ENCODE peak calls at places on chromosome 20, in six cellular contexts. W is nephron progenitor cell, A is GM20000, K is astrocyte, X is neural crest cell, N is B cell. P is an unnamed sample.

GRCh38 chr20:30487947-30488926 is 769.2 kb upstream of the DEFB115 start:
- DNase-seq in N (peak), A (no peak), X (no peak), K (no peak), W (no peak), P (no peak)

GRCh38 chr20:52178691-52179090 is 12.9 kb downstream of the ZFP64 start:
- DNase-seq in N (no peak), A (no peak), K (no peak), X (no peak), W (no peak), P (no peak)

GRCh38 chr20:58833921-58834320 is 16.8 kb downstream of the GNAS-AS1 start:
- DNase-seq in A (no peak), N (no peak), X (no peak), W (no peak), K (no peak), P (no peak)

GRCh38 chr20:60268502-60268901 is 310.3 kb downstream of the CDH26 start:
- DNase-seq in N (no peak), A (no peak), K (no peak), W (no peak), X (no peak), P (no peak)

GRCh38 chr20:2114990-2115681 is 13.5 kb downstream of the STK35 start:
- DNase-seq in X (no peak), A (no peak), K (no peak), W (no peak), N (no peak), P (no peak)

GRCh38 chr20:25668446-25668845 is 28.2 kb downstream of the ZNF337 start:
- DNase-seq in X (no peak), N (no peak), K (no peak), A (no peak), W (no peak), P (no peak)

GRCh38 chr20:57329608-57330221 is at the start of gene SPO11:
- DNase-seq in W (peak), X (peak), N (no peak), A (no peak), K (no peak), P (no peak)

GRCh38 chr20:8218861-8219260 is 86.8 kb downstream of the PLCB1 start:
- DNase-seq in A (no peak), W (no peak), N (no peak), K (peak), X (no peak), P (no peak)

DNA sequence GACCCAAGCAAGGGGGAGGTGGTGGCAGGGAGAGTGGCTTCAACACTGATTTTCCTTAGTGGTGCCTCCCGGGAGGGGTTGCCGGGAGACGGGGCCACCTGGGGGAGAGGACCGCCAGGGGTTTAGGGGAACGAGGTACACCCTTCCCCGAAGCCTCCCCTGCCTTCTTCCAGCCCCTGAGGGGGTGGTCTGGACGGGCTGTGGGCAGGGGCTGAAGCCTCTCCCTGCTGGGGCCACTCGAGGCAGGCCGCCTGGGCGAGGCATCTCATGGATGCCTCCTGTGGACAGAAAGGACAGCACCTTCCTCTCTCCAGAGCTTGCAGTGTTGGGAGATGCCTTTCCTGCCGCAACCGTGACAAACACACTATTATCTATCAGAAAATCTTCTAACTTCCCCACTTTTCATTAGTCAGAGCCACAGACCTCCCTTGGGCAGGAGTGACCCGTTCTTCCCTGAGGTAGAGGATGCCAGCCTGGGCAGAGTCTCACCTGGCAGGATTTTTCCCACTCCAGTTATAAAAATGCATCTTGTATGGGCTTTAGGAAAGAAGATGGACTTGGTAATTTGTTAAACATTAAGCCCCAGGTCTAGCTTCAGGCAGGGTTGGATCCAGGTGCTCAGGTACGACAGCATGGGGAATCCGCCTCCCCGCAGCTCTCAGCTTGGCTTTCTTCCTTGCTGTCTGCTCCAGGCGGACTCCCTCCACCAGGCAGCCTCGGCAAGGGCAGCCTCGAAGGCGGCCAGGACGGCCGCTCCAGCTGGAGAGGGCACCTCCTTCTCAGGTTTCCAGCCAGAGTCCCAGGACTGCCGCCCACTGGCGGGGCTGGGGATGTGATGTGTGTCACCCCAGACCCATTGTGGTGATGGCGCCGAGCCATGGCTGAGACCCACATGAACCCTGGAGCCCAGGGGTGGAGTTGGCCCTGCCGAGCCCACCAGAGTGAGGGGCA is 11.0 kb downstream of the HRH3 start:
- DNase-seq in W (peak), A (no peak), N (no peak), X (no peak), K (no peak), P (no peak)
- TF ChIP-seq CTCF in W (no peak), A (no peak), N (no peak), X (no peak), K (no peak), P (no peak)

GRCh38 chr20:10357974-10358373 is 76.0 kb downstream of the MKKS start:
- DNase-seq in A (no peak), W (no peak), K (no peak), N (no peak), X (no peak), P (no peak)
- TF ChIP-seq CTCF in A (no peak), W (peak), K (peak), N (no peak), X (peak), P (peak)

DNA sequence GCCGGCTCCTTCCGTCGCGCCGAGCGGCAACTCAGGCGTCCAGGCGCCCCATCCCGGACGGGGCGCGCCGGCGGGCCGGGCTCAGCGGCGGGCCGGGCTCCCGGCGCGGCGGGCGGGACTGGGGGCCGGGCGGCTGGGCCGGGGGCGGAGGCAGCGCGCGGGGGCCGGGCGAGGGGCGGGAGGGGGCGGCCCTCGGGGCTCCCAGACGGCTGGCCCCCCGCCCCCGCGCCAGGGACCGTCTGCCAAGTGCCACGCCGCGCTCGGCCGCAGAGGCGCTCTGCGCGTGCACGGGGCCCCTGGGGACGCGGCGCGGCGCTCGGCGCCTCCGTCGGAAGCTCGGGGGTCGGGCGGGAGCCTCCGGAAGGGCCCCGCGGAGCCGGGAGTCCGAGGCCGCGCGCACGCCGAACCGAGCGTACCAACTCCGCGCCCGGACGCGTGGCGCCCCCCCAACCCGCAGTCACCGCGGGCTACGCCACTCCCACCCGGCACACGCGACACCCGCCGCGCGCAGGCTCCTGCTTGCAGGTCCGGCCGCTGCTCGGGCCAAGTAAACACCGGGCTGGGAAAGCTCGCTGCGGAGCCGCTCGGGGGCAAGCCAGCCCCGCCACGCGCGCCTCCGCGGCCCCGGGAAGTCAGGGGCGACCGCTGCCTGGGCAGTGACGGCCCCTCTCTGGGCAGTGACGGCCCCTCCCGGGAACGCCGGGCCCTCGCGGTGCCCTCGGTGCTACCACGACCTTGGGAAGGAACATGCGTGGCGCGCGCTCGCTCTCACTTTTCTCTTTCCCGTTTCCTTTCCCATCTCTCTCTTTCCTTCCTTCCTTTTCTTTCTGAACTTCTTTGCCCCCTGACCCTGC is at the start of gene PREX1:
- DNase-seq in X (peak), A (peak), W (peak), K (peak), N (peak), P (peak)
- TF ChIP-seq CTCF in X (no peak), A (no peak), W (no peak), K (no peak), N (no peak), P (no peak)

DNA sequence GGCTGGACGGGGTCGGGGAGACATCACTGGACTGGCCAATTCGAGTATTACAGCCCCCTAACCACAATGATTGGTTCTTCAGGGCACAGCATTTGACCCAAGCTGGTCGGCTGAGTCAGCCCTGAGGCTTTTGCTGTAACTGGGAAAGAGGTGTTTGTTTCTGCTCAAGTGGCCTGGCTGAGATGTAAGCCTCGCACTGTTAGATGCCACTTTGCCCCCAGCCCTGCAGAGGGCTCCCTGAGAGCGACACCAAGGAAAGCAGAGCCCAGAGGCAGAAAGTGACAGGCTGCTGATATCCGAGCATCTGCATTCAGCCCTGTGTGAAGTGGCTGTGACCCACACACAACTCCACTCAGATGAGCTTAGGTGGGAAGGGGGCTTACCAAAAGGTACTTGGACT is 19.4 kb downstream of the ERGIC3 start:
- DNase-seq in A (no peak), X (peak), K (peak), N (no peak), W (peak), P (no peak)
- TF ChIP-seq CTCF in A (no peak), X (peak), K (peak), N (peak), W (peak), P (peak)

GRCh38 chr20:63877755-63878470 is 12.8 kb downstream of the TPD52L2 start:
- DNase-seq in K (no peak), X (no peak), A (no peak), W (no peak), N (no peak), P (no peak)

GRCh38 chr20:63876489-63877036 is 11.5 kb downstream of the TPD52L2 start:
- DNase-seq in N (no peak), A (no peak), X (no peak), K (no peak), W (no peak), P (no peak)

GRCh38 chr20:63874254-63874653 is 9.2 kb downstream of the TPD52L2 start:
- DNase-seq in W (no peak), N (no peak), A (no peak), X (no peak), K (no peak), P (no peak)

GRCh38 chr20:63868264-63868663 is 3.2 kb downstream of the TPD52L2 start:
- DNase-seq in X (no peak), K (no peak), N (no peak), A (no peak), W (no peak), P (no peak)

DNA sequence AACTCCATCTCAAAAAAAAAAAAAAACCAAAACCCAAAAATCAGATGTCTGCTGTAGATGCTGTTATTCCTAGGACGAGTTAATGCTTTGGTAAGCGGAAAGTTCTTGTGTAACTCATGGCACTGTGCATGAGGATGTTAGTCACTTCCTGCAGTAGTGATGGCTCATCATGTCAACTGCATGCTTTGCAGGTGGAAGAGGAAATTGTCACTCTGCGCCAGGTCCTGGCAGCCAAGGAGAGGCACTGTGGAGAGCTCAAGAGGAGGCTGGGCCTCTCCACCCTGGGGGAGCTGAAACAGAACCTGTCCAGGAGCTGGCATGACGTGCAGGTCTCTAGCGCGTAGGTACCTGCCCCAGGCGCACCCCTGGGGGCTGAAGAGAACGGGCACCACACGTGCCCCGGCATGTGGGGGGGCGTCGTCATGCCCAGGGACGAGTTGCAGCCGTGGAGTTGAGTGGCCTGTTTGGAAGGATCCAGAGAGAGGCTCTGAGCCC is 8.5 kb downstream of the TPD52L2 start:
- DNase-seq in N (no peak), K (peak), X (no peak), A (no peak), W (no peak), P (no peak)
- TF ChIP-seq CTCF in N (no peak), K (no peak), X (no peak), A (no peak), W (no peak), P (no peak)

DNA sequence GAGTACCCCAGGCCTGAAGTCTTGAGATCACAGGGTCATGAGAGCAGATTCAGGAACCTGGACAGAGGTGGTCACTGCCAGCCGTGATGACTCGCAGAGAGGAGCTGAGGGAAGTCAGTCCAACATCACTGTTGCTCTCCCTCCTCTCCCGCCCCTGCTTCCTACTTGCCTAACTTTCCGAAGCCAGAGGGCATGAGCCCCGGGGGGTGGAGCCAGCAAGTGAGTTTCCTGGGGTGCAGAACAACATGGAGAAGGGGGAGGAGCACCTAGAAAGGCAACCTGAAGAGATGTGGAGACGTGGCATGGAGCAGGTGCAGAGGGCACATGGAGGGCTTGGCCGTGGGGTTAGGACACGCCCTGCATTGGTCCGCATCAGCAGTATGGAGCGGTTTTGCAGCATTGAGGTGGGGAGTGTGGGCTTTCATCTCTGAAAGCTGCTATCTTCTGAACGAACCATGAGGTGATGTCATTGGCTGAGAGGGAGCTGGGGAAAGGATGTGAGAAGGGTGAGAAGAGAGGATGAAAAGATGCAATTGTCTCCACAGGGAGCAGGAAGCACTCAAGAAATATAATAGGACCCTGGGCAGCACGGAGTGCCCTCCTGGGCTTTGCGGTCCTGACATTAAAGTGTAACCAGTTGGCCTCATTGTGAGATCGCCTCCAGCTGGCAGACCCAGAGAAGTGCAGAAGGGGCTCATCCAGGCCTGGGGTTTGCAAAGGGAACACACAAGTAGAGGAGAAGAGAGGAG is 25.0 kb downstream of the GDAP1L1 start:
- DNase-seq in W (no peak), A (no peak), K (no peak), N (no peak), X (no peak), P (no peak)
- TF ChIP-seq CTCF in W (no peak), A (no peak), K (no peak), N (no peak), X (peak), P (peak)

P was measured in D721Med.